ENCODE peak calls at places on chromosomes 5 and 9, in eight cellular contexts. R is mucosa of descending colon; L is GM06990; U is T-helper 2 cell; Y is DMS 273 treated with DMSO at 0.1 percent for 48 hours; A is NCI-H1092; G is CD8-positive, alpha-beta memory T cell; E is breast epithelium. F is an unnamed sample.

GRCh38 chr9:7266911-7267555 is 509.3 kb downstream of the KDM4C start:
- DNase-seq in R (peak), L (no peak), U (no peak), Y (no peak), A (peak), G (no peak), E (no peak), F (no peak)

GRCh38 chr9:126722922-126723806 is 81.7 kb upstream of the ZBTB43 start:
- DNase-seq in R (peak), L (peak), U (peak), Y (no peak), A (no peak), G (peak), E (no peak), F (no peak)

GRCh38 chr5:157282150-157282549 is 16.2 kb downstream of the CYFIP2 start:
- DNase-seq in R (no peak), L (no peak), U (no peak), Y (no peak), A (no peak), G (no peak), E (no peak), F (no peak)

GRCh38 chr5:5678909-5679308 is 256.4 kb downstream of the ICE1 start:
- DNase-seq in R (no peak), L (no peak), U (no peak), Y (no peak), A (no peak), G (no peak), E (no peak), F (no peak)

GRCh38 chr5:156686816-156687215 is 163.3 kb upstream of the PPP1R2B start:
- DNase-seq in R (no peak), L (no peak), U (no peak), Y (no peak), A (no peak), G (no peak), E (no peak), F (no peak)

GRCh38 chr5:139850423-139851016 is 54.9 kb downstream of the PSD2 start:
- DNase-seq in R (no peak), L (no peak), U (no peak), Y (no peak), A (no peak), G (no peak), E (no peak), F (no peak)

GRCh38 chr5:133238426-133239205 is 186.8 kb downstream of the HSPA4 start:
- DNase-seq in R (no peak), L (no peak), U (no peak), Y (no peak), A (no peak), G (no peak), E (no peak), F (no peak)

GRCh38 chr9:77663754-77664153 is 15.6 kb upstream of the GNA14 start:
- DNase-seq in R (no peak), L (no peak), U (no peak), Y (no peak), A (no peak), G (no peak), E (no peak), F (no peak)

GRCh38 chr9:137074657-137075274 is 2.6 kb upstream of the UAP1L1 start:
- DNase-seq in R (peak), L (peak), U (no peak), Y (no peak), A (no peak), G (no peak), E (no peak), F (no peak)

GRCh38 chr5:171315925-171316257 is 6.8 kb downstream of the TLX3 start:
- DNase-seq in R (no peak), L (no peak), U (no peak), Y (no peak), A (no peak), G (no peak), E (no peak), F (no peak)

GRCh38 chr5:537621-538071 is 13.4 kb upstream of the SLC9A3 start:
- DNase-seq in R (peak), L (no peak), U (no peak), Y (no peak), A (no peak), G (no peak), E (no peak), F (no peak)

GRCh38 chr9:80074439-80074838 is 502.7 kb downstream of the TLE4 start:
- DNase-seq in R (no peak), L (no peak), U (no peak), Y (no peak), A (no peak), G (no peak), E (peak), F (no peak)

GRCh38 chr5:74072646-74073045 is 446.6 kb downstream of the ARHGEF28 start:
- DNase-seq in R (no peak), L (no peak), U (no peak), Y (no peak), A (no peak), G (no peak), E (no peak), F (no peak)

GRCh38 chr9:114409103-114409780 is 21.5 kb upstream of the AKNA start:
- DNase-seq in R (no peak), L (no peak), U (no peak), Y (no peak), A (no peak), G (no peak), E (no peak), F (no peak)

GRCh38 chr9:70924380-70924779 is 197.0 kb downstream of the TRPM3 start:
- DNase-seq in R (no peak), L (no peak), U (no peak), Y (no peak), A (no peak), G (no peak), E (no peak), F (no peak)

GRCh38 chr5:135376961-135377621 is 21.9 kb downstream of the MACROH2A1 start:
- DNase-seq in R (no peak), L (peak), U (peak), Y (no peak), A (no peak), G (no peak), E (no peak), F (no peak)

GRCh38 chr5:94595281-94595680 is 23.1 kb downstream of the KIAA0825 start:
- DNase-seq in R (no peak), L (no peak), U (no peak), Y (no peak), A (no peak), G (no peak), E (no peak), F (no peak)

GRCh38 chr9:69871143-69871834 is 50.7 kb downstream of the CFAP95 start:
- DNase-seq in R (no peak), L (no peak), U (no peak), Y (peak), A (no peak), G (no peak), E (no peak), F (no peak)

GRCh38 chr5:171494452-171495121 is 75.1 kb downstream of the FGF18 start:
- DNase-seq in R (no peak), L (no peak), U (no peak), Y (peak), A (no peak), G (no peak), E (no peak), F (peak)

GRCh38 chr5:956941-957729 is 51.5 kb upstream of the NKD2 start:
- DNase-seq in R (peak), L (peak), U (peak), Y (no peak), A (no peak), G (peak), E (no peak), F (no peak)

GRCh38 chr5:35736280-35736679 is 118.6 kb downstream of the SPEF2 start:
- DNase-seq in R (no peak), L (no peak), U (peak), Y (no peak), A (no peak), G (no peak), E (no peak), F (no peak)

GRCh38 chr9:76580832-76581231 is 121.8 kb downstream of the GCNT1 start:
- DNase-seq in R (no peak), L (no peak), U (no peak), Y (no peak), A (no peak), G (no peak), E (no peak), F (no peak)

GRCh38 chr5:125868035-125868434 is 555.2 kb upstream of the GRAMD2B start:
- DNase-seq in R (no peak), L (no peak), U (no peak), Y (no peak), A (no peak), G (no peak), E (no peak), F (no peak)

GRCh38 chr5:179549973-179550510 is 312 bp upstream of the RUFY1 start:
- DNase-seq in R (peak), L (peak), U (no peak), Y (no peak), A (no peak), G (no peak), E (peak), F (peak)

GRCh38 chr9:105291938-105292337 is 47.5 kb downstream of the SLC44A1 start:
- DNase-seq in R (no peak), L (no peak), U (no peak), Y (no peak), A (no peak), G (no peak), E (no peak), F (no peak)

GRCh38 chr5:59138509-59138908 is 555.6 kb downstream of the RAB3C start:
- DNase-seq in R (no peak), L (no peak), U (no peak), Y (no peak), A (no peak), G (no peak), E (no peak), F (no peak)

GRCh38 chr9:136862849-136863622 is 3.1 kb downstream of the EDF1 start:
- DNase-seq in R (peak), L (peak), U (no peak), Y (no peak), A (no peak), G (no peak), E (peak), F (no peak)

GRCh38 chr5:122661496-122662180 is 113.2 kb upstream of the SNX2 start:
- DNase-seq in R (no peak), L (no peak), U (no peak), Y (no peak), A (no peak), G (no peak), E (no peak), F (no peak)

GRCh38 chr5:159971931-159972461 is 36.9 kb upstream of the TTC1 start:
- DNase-seq in R (no peak), L (no peak), U (peak), Y (no peak), A (peak), G (no peak), E (no peak), F (no peak)

GRCh38 chr5:74851684-74852353 is 14.4 kb downstream of the FAM169A start:
- DNase-seq in R (no peak), L (no peak), U (peak), Y (no peak), A (no peak), G (no peak), E (no peak), F (no peak)

GRCh38 chr5:1878050-1878849 is 4.5 kb downstream of the IRX4 start:
- DNase-seq in R (no peak), L (no peak), U (no peak), Y (no peak), A (no peak), G (no peak), E (no peak), F (no peak)

GRCh38 chr5:135058326-135058725 is 24.3 kb upstream of the PITX1 start:
- DNase-seq in R (no peak), L (no peak), U (no peak), Y (no peak), A (no peak), G (no peak), E (no peak), F (no peak)

GRCh38 chr9:6645153-6646027 is at the start of gene GLDC:
- DNase-seq in R (peak), L (peak), U (peak), Y (peak), A (peak), G (peak), E (peak), F (no peak)

GRCh38 chr9:93143830-93144530 is 9.9 kb upstream of the NINJ1 start:
- DNase-seq in R (peak), L (peak), U (peak), Y (peak), A (no peak), G (peak), E (peak), F (no peak)

GRCh38 chr5:143865421-143865820 is 53.5 kb downstream of the HMHB1 start:
- DNase-seq in R (no peak), L (no peak), U (no peak), Y (peak), A (no peak), G (no peak), E (no peak), F (no peak)

GRCh38 chr5:147170603-147171002 is 64.2 kb upstream of the STK32A start:
- DNase-seq in R (no peak), L (peak), U (peak), Y (no peak), A (no peak), G (no peak), E (no peak), F (no peak)

GRCh38 chr5:88396126-88396525 is 127.5 kb upstream of the TMEM161B start:
- DNase-seq in R (no peak), L (no peak), U (no peak), Y (no peak), A (no peak), G (no peak), E (no peak), F (no peak)

GRCh38 chr5:66810747-66811355 is 214.7 kb downstream of the MAST4 start:
- DNase-seq in R (no peak), L (no peak), U (no peak), Y (no peak), A (no peak), G (no peak), E (no peak), F (no peak)

GRCh38 chr5:171207256-171207866 is 101.7 kb upstream of the TLX3 start:
- DNase-seq in R (no peak), L (peak), U (peak), Y (peak), A (no peak), G (peak), E (no peak), F (peak)

F was measured in SK-N-MC.